ENCODE peak calls at places on chromosomes 11 and 22, in four cellular contexts. G is HTR-8/SVneo; T is colonic mucosa; Q is stimulated activated naive CD4-positive, alpha-beta T cell. P is an unnamed sample.
A peak's percentile ranks its signal among the peaks of the same experiment; 100 is the strongest.

GRCh38 chr11:62889484-62890437 is 9.1 kb downstream of the SLC3A2 start:
- DNase-seq in T (peak; percentile 66), G (peak; percentile 62), Q (no peak), P (no peak)

GRCh38 chr11:665062-665706 is 28.1 kb downstream of the DRD4 start:
- DNase-seq in G (no peak), Q (no peak), T (no peak), P (no peak)

GRCh38 chr11:104570088-104570701 is 328.1 kb downstream of the CASP12 start:
- DNase-seq in G (peak; percentile 19), Q (no peak), T (no peak), P (no peak)

GRCh38 chr22:46366801-46367706 is 31.5 kb downstream of the TRMU start:
- DNase-seq in G (no peak), Q (no peak), T (no peak), P (no peak)

GRCh38 chr11:61777234-61778090 is 14.9 kb downstream of the TMEM258 start:
- DNase-seq in G (no peak), T (peak; percentile 45), Q (peak; percentile 72), P (no peak)

GRCh38 chr11:27028653-27029052 is 12.0 kb upstream of the BBOX1 start:
- DNase-seq in Q (no peak), G (no peak), T (no peak), P (no peak)

GRCh38 chr11:131811380-131811779 is 441.0 kb downstream of the NTM start:
- DNase-seq in Q (no peak), G (no peak), T (no peak), P (no peak)

GRCh38 chr11:111531156-111531555 is 9.4 kb upstream of the LAYN start:
- DNase-seq in T (no peak), Q (no peak), G (no peak), P (no peak)

GRCh38 chr11:118211006-118211405 is 13.8 kb downstream of the JAML start:
- DNase-seq in Q (no peak), G (no peak), T (no peak), P (no peak)

GRCh38 chr22:31625661-31626426 is 36.2 kb downstream of the PISD start:
- DNase-seq in G (no peak), Q (no peak), T (peak; percentile 38), P (no peak)

GRCh38 chr22:45740236-45740635 is 68.6 kb downstream of the ATXN10 start:
- DNase-seq in G (no peak), T (no peak), Q (no peak), P (no peak)

GRCh38 chr11:75428301-75428724 is 4.7 kb downstream of the KLHL35 start:
- DNase-seq in T (peak; percentile 89), G (peak; percentile 90), Q (peak; percentile 71), P (peak; percentile 91)

GRCh38 chr22:49667236-49667635 is 160.4 kb downstream of the BRD1 start:
- DNase-seq in T (no peak), G (no peak), Q (peak; percentile 14), P (no peak)

P was measured in T1000.